ENCODE peak calls at places on chromosomes 5 and 9, in seven cellular contexts. J, L, I, S, C, T and M are unnamed samples. For H3K36me3, the result is how much of the 10 kb centered on the place peaks cover.

GRCh38 chr5:67015577-67016290 is 180.9 kb downstream of the CD180 start:
- DNase-seq in J (no peak), L (no peak), I (peak), S (no peak), C (no peak), T (peak), M (no peak)

GRCh38 chr5:137836301-137836700 is 31.4 kb upstream of the MYOT start:
- DNase-seq in J (no peak), L (no peak), I (no peak), S (no peak), C (no peak), T (no peak), M (no peak)

GRCh38 chr9:121499427-121500164 is at the start of gene GGTA1:
- DNase-seq in J (no peak), L (peak), I (no peak), S (peak), C (peak), T (peak), M (no peak)

GRCh38 chr5:178671745-178672144 is 44.9 kb upstream of the CLK4 start:
- DNase-seq in J (no peak), L (no peak), I (no peak), S (no peak), C (no peak), T (no peak), M (no peak)

GRCh38 chr9:20512106-20512505 is 110.2 kb downstream of the MLLT3 start:
- DNase-seq in J (no peak), L (no peak), I (peak), S (no peak), C (no peak), T (peak), M (no peak)

GRCh38 chr5:169242175-169242848 is 58.6 kb downstream of the SLIT3 start:
- DNase-seq in J (no peak), L (no peak), I (no peak), S (no peak), C (no peak), T (no peak), M (no peak)

GRCh38 chr9:31137850-31138160 is 1246.6 kb upstream of the ACO1 start:
- DNase-seq in J (no peak), L (no peak), I (no peak), S (no peak), C (no peak), T (peak), M (no peak)

GRCh38 chr5:150780816-150781221 is 2.3 kb downstream of the SMIM3 start:
- DNase-seq in J (no peak), L (peak), I (no peak), S (no peak), C (no peak), T (peak), M (no peak)

GRCh38 chr5:128035689-128036088 is 47.9 kb upstream of the SLC12A2 start:
- DNase-seq in J (no peak), L (no peak), I (no peak), S (peak), C (no peak), T (no peak), M (no peak)

GRCh38 chr9:77879344-77880089 is 152.1 kb downstream of the GNAQ start:
- DNase-seq in J (no peak), L (no peak), I (peak), S (no peak), C (no peak), T (peak), M (no peak)

GRCh38 chr9:27460225-27461023 is 63.7 kb upstream of the IFNK start:
- DNase-seq in J (no peak), L (no peak), I (no peak), S (no peak), C (no peak), T (no peak), M (no peak)

GRCh38 chr5:38845555-38846378 is at the start of gene OSMR:
- DNase-seq in J (no peak), L (peak), I (peak), S (peak), C (peak), T (peak), M (no peak)

GRCh38 chr5:140252470-140253126 is 50.3 kb downstream of the PFDN1 start:
- DNase-seq in J (no peak), L (no peak), I (no peak), S (no peak), C (no peak), T (no peak), M (no peak)

GRCh38 chr9:115694014-115694413 is 459.6 kb upstream of the PAPPA start:
- DNase-seq in J (no peak), L (no peak), I (peak), S (peak), C (no peak), T (peak), M (no peak)

GRCh38 chr5:160325716-160326115 is 13.4 kb upstream of the CCNJL start:
- DNase-seq in J (no peak), L (no peak), I (no peak), S (no peak), C (no peak), T (no peak), M (no peak)

GRCh38 chr5:14178671-14179211 is 35.6 kb downstream of the TRIO start:
- DNase-seq in J (no peak), L (no peak), I (no peak), S (peak), C (no peak), T (peak), M (no peak)

GRCh38 chr9:79976501-79977444 is 405.0 kb downstream of the TLE4 start:
- DNase-seq in J (no peak), L (no peak), I (no peak), S (no peak), C (no peak), T (no peak), M (no peak)

GRCh38 chr5:147902606-147903115 is 3.7 kb downstream of the C5orf46 start:
- DNase-seq in J (no peak), L (no peak), I (no peak), S (no peak), C (no peak), T (peak), M (no peak)

GRCh38 chr5:110790673-110791072 is 51.9 kb downstream of the SLC25A46 start:
- DNase-seq in J (no peak), L (no peak), I (no peak), S (no peak), C (no peak), T (peak), M (no peak)

GRCh38 chr9:130606887-130607582 is 27.7 kb downstream of the FUBP3 start:
- DNase-seq in J (no peak), L (no peak), I (peak), S (no peak), C (no peak), T (peak), M (no peak)

GRCh38 chr5:119315516-119315949 is 40.3 kb upstream of the TNFAIP8 start:
- DNase-seq in J (peak), L (no peak), I (no peak), S (peak), C (no peak), T (no peak), M (peak)

GRCh38 chr5:176726746-176727527 is 79.7 kb downstream of the TSPAN17 start:
- DNase-seq in J (no peak), L (no peak), I (no peak), S (peak), C (no peak), T (no peak), M (no peak)

GRCh38 chr5:141094481-141095262 is at the start of gene PCDHB2:
- DNase-seq in J (no peak), L (no peak), I (no peak), S (peak), C (no peak), T (peak), M (no peak)

GRCh38 chr5:160311491-160312138 is 749 bp downstream of the CCNJL start:
- DNase-seq in J (no peak), L (peak), I (no peak), S (peak), C (peak), T (peak), M (no peak)

GRCh38 chr9:94741856-94742255 is 15.4 kb downstream of the AOPEP start:
- DNase-seq in J (no peak), L (no peak), I (no peak), S (no peak), C (no peak), T (no peak), M (no peak)

GRCh38 chr9:106964822-106965525 is 102.0 kb downstream of the ZNF462 start:
- DNase-seq in J (no peak), L (no peak), I (no peak), S (no peak), C (no peak), T (no peak), M (no peak)

GRCh38 chr9:109381011-109381729 is 60.3 kb upstream of the EPB41L4B start:
- DNase-seq in J (no peak), L (no peak), I (peak), S (no peak), C (no peak), T (peak), M (no peak)

GRCh38 chr9:94802795-94803194 is 76.3 kb downstream of the AOPEP start:
- DNase-seq in J (no peak), L (no peak), I (no peak), S (no peak), C (no peak), T (peak), M (no peak)

GRCh38 chr5:115431116-115431515 is 113.5 kb downstream of the FEM1C start:
- DNase-seq in J (no peak), L (no peak), I (no peak), S (no peak), C (no peak), T (no peak), M (no peak)

GRCh38 chr9:22383720-22384119 is 62.9 kb upstream of the DMRTA1 start:
- DNase-seq in J (no peak), L (no peak), I (no peak), S (no peak), C (no peak), T (peak), M (no peak)

GRCh38 chr5:124718376-124718775 is 28.1 kb downstream of the ZNF608 start:
- DNase-seq in J (no peak), L (no peak), I (peak), S (no peak), C (no peak), T (peak), M (no peak)

GRCh38 chr5:95870105-95870672 is 47.7 kb upstream of the GLRX start:
- DNase-seq in J (no peak), L (no peak), I (peak), S (no peak), C (no peak), T (peak), M (no peak)

GRCh38 chr9:133115604-133116345 is 5.3 kb downstream of the RALGDS start:
- DNase-seq in J (peak), L (peak), I (no peak), S (peak), C (peak), T (peak), M (peak)

GRCh38 chr9:91949293-91949945 is 609 bp downstream of the ROR2 start:
- DNase-seq in J (no peak), L (no peak), I (no peak), S (peak), C (no peak), T (no peak), M (no peak)

GRCh38 chr9:121773954-121774714 is 122.7 kb downstream of the DAB2IP start:
- DNase-seq in J (no peak), L (peak), I (no peak), S (no peak), C (peak), T (no peak), M (no peak)

GRCh38 chr5:82011761-82012160 is 39.9 kb downstream of the ATG10 start:
- DNase-seq in J (no peak), L (no peak), I (no peak), S (no peak), C (no peak), T (peak), M (no peak)

GRCh38 chr5:151200913-151201445 is 22.9 kb downstream of the CCDC69 start:
- DNase-seq in J (no peak), L (no peak), I (no peak), S (no peak), C (no peak), T (no peak), M (no peak)

GRCh38 chr9:126147620-126148522 is 178.8 kb upstream of the MVB12B start:
- DNase-seq in J (no peak), L (peak), I (no peak), S (no peak), C (peak), T (no peak), M (no peak)

GRCh38 chr9:116342071-116342470 is 188.5 kb downstream of the PAPPA start:
- DNase-seq in J (no peak), L (no peak), I (no peak), S (no peak), C (no peak), T (no peak), M (no peak)

GRCh38 chr9:114008667-114009410 is 69.3 kb downstream of the AMBP start:
- DNase-seq in J (no peak), L (peak), I (no peak), S (no peak), C (peak), T (no peak), M (no peak)

GRCh38 chr9:114014044-114014443 is 64.1 kb downstream of the AMBP start:
- DNase-seq in J (no peak), L (no peak), I (no peak), S (no peak), C (no peak), T (no peak), M (no peak)

GRCh38 chr9:114015607-114016006 is 62.5 kb downstream of the AMBP start:
- DNase-seq in J (no peak), L (no peak), I (no peak), S (no peak), C (no peak), T (no peak), M (no peak)

GRCh38 chr9:114011313-114011712 is 66.8 kb downstream of the AMBP start:
- DNase-seq in J (no peak), L (peak), I (no peak), S (no peak), C (no peak), T (no peak), M (no peak)

GRCh38 chr9:114012126-114012525 is 66.0 kb downstream of the AMBP start:
- DNase-seq in J (no peak), L (peak), I (no peak), S (no peak), C (no peak), T (no peak), M (no peak)
- H3K36me3 ChIP-seq in J (under half), L (under half), I (under half), S (under half), C (under half), T (under half), M (under half)

DNA sequence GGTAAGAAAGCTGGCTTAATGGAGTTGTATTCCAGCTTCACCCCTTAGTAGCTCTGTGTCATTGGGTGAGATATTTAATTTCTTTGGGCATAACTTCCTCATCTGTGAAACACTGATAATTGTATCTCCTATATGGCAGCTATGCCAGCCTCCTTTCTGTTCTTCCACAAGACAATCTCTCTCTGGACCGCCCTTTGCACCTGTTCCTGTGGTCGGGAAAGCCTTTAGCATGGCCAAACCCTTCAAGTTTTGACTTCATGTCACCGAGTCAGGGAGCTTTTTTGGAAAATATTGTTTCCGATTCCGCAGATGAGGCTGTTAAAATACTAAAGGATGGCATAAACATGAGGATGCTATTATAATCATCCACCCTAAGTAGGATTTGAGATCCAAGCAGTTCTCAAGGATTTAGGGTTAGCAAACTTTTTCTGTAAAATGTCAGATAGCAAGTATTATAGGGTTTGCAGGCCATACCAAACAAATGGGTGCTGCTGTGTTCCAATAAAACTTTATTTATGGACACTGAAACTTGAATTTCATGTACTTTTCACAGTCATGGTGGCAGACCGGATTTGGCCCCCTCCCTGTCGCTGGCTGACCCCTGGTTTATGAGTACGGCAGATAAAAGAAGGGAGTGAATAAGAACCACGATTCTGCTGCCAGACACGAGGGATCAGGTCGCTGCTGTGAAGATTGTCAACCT is 699 bp upstream of the NDFIP1 start:
- DNase-seq in J (no peak), L (no peak), I (no peak), S (no peak), C (no peak), T (no peak), M (no peak)
- H3K4me3 ChIP-seq in J (no peak), L (peak), I (peak), S (peak), C (peak), T (peak), M (peak)

GRCh38 chr9:136403915-136404800 is 4.2 kb upstream of the SNAPC4 start:
- DNase-seq in J (peak), L (no peak), I (no peak), S (no peak), C (no peak), T (no peak), M (peak)

GRCh38 chr9:136405481-136405880 is 4.9 kb downstream of the ENTR1 start:
- DNase-seq in J (no peak), L (no peak), I (no peak), S (no peak), C (no peak), T (no peak), M (no peak)

GRCh38 chr9:136402067-136402466 is 2.1 kb upstream of the SNAPC4 start:
- DNase-seq in J (no peak), L (no peak), I (no peak), S (no peak), C (no peak), T (no peak), M (no peak)

GRCh38 chr9:136403538-136403914 is 3.6 kb upstream of the SNAPC4 start:
- DNase-seq in J (peak), L (no peak), I (no peak), S (no peak), C (no peak), T (no peak), M (peak)

DNA sequence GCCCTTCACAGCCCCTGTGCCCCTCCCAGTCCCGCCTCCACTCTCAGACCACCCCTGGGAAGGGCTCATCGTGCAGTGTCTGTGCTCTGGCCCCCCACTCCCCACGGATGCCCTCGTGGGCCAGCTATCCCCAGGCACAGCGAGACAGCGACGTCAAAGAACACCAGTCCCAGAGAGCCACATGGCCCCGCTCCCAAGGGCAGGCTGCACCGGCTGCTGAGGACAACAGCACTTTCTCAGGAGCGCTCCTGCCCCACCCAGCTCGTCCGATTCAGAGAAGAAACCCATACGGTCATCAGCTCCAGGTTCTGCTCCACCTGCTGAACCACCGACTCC is 4.8 kb upstream of the SNAPC4 start:
- DNase-seq in J (no peak), L (no peak), I (no peak), S (no peak), C (no peak), T (no peak), M (no peak)
- H3K36me3 ChIP-seq in J (under half), L (under half), I (under half), S (under half), C (under half), T (under half), M (under half)

GRCh38 chr5:73387630-73388370 is 60.8 kb downstream of the FOXD1 start:
- DNase-seq in J (peak), L (no peak), I (no peak), S (no peak), C (no peak), T (peak), M (peak)
- H3K4me3 ChIP-seq in J (no peak), L (no peak), I (no peak), S (no peak), C (no peak), T (no peak), M (peak)